ENCODE peak calls at places on chromosome 22, in five cellular contexts. R, G, L, Q and C are unnamed samples.

GRCh38 chr22:40603088-40603605 is 33.4 kb downstream of the MRTFA start:
- DNase-seq in R (no peak), G (no peak), L (peak; percentile 20), Q (no peak), C (no peak)

GRCh38 chr22:48663297-48663696 is 1164.4 kb downstream of the BRD1 start:
- DNase-seq in R (peak; percentile 55), G (no peak), L (no peak), Q (no peak), C (peak; percentile 40)

GRCh38 chr22:22939537-22940368 is 52.1 kb downstream of the IGLL5 start:
- DNase-seq in R (no peak), G (no peak), L (no peak), Q (no peak), C (no peak)

GRCh38 chr22:17319541-17319940 is 49.7 kb upstream of the CECR2 start:
- DNase-seq in R (no peak), G (no peak), L (no peak), Q (no peak), C (no peak)

GRCh38 chr22:38177926-38178604 is 3.6 kb downstream of the PLA2G6 start:
- DNase-seq in R (peak; percentile 84), G (peak; percentile 52), L (peak; percentile 70), Q (peak; percentile 73), C (peak; percentile 82)

GRCh38 chr22:38431266-38432010 is 23.6 kb downstream of the KCNJ4 start:
- DNase-seq in R (no peak), G (no peak), L (no peak), Q (no peak), C (no peak)

GRCh38 chr22:39845522-39845921 is 48.0 kb downstream of the ENTHD1 start:
- DNase-seq in R (no peak), G (no peak), L (no peak), Q (no peak), C (no peak)

GRCh38 chr22:34414467-34415440 is 494.5 kb upstream of the LARGE1 start:
- DNase-seq in R (peak; percentile 67), G (no peak), L (no peak), Q (no peak), C (peak; percentile 79)

GRCh38 chr22:26835929-26836528 is 178.6 kb downstream of the MIAT start:
- DNase-seq in R (peak; percentile 35), G (peak; percentile 25), L (no peak), Q (no peak), C (peak; percentile 51)

GRCh38 chr22:46329616-46330015 is 5.9 kb upstream of the TRMU start:
- DNase-seq in R (no peak), G (no peak), L (no peak), Q (no peak), C (no peak)

GRCh38 chr22:46007003-46007847 is 30.3 kb upstream of the WNT7B start:
- DNase-seq in R (peak; percentile 83), G (peak; percentile 75), L (no peak), Q (peak; percentile 83), C (peak; percentile 53)

GRCh38 chr22:18071968-18072310 is 5.9 kb upstream of the PEX26 start:
- DNase-seq in R (no peak), G (no peak), L (no peak), Q (no peak), C (no peak)

GRCh38 chr22:20138868-20139267 is 7.3 kb downstream of the ZDHHC8 start:
- DNase-seq in R (no peak), G (no peak), L (no peak), Q (no peak), C (no peak)

GRCh38 chr22:44685384-44686056 is 16.5 kb upstream of the PRR5 start:
- DNase-seq in R (peak; percentile 39), G (no peak), L (no peak), Q (no peak), C (peak; percentile 85)

GRCh38 chr22:46050451-46050845 is 73.5 kb upstream of the WNT7B start:
- DNase-seq in R (no peak), G (peak; percentile 21), L (no peak), Q (no peak), C (no peak)

GRCh38 chr22:20228055-20228938 is 39.8 kb downstream of the RTN4R start:
- DNase-seq in R (no peak), G (no peak), L (no peak), Q (no peak), C (no peak)

GRCh38 chr22:36946436-36947158 is 33.2 kb downstream of the CSF2RB start:
- DNase-seq in R (no peak), G (no peak), L (no peak), Q (no peak), C (no peak)

GRCh38 chr22:49983148-49984042 is 22.8 kb downstream of the PIM3 start:
- DNase-seq in R (no peak), G (peak; percentile 53), L (no peak), Q (no peak), C (no peak)

GRCh38 chr22:46072030-46072881 is 78.1 kb upstream of the PPARA start:
- DNase-seq in R (peak; percentile 51), G (no peak), L (no peak), Q (no peak), C (peak; percentile 87)

GRCh38 chr22:26573026-26573662 is 16.8 kb downstream of the TPST2 start:
- DNase-seq in R (no peak), G (no peak), L (no peak), Q (peak; percentile 79), C (peak; percentile 63)

GRCh38 chr22:25774575-25775026 is 32.6 kb downstream of the MYO18B start:
- DNase-seq in R (no peak), G (no peak), L (no peak), Q (no peak), C (no peak)

GRCh38 chr22:30992565-30992964 is 23.5 kb downstream of the TUG1 start:
- DNase-seq in R (no peak), G (no peak), L (no peak), Q (no peak), C (no peak)

GRCh38 chr22:27975381-27976013 is 56.4 kb upstream of the PITPNB start:
- DNase-seq in R (no peak), G (no peak), L (no peak), Q (no peak), C (no peak)

GRCh38 chr22:27913162-27913741 is 5.8 kb downstream of the PITPNB start:
- DNase-seq in R (no peak), G (no peak), L (no peak), Q (no peak), C (peak; percentile 49)

GRCh38 chr22:32905400-32905799 is 103.9 kb downstream of the TIMP3 start:
- DNase-seq in R (no peak), G (no peak), L (no peak), Q (no peak), C (no peak)

GRCh38 chr22:47035443-47035881 is 273.0 kb downstream of the TBC1D22A start:
- DNase-seq in R (no peak), G (no peak), L (no peak), Q (no peak), C (no peak)

GRCh38 chr22:21861856-21862255 is 5.6 kb downstream of the MAPK1 start:
- DNase-seq in R (no peak), G (no peak), L (no peak), Q (no peak), C (no peak)

GRCh38 chr22:50184004-50184461 is 1.7 kb upstream of the TRABD start:
- DNase-seq in R (peak; percentile 64), G (peak; percentile 79), L (no peak), Q (peak; percentile 84), C (no peak)

GRCh38 chr22:47474895-47475294 is 712.4 kb downstream of the TBC1D22A start:
- DNase-seq in R (no peak), G (no peak), L (no peak), Q (no peak), C (no peak)

GRCh38 chr22:21624120-21624879 is 5.5 kb downstream of the YDJC start:
- DNase-seq in R (peak; percentile 42), G (no peak), L (no peak), Q (no peak), C (no peak)

GRCh38 chr22:27573280-27573711 is 228.3 kb downstream of the MN1 start:
- DNase-seq in R (no peak), G (no peak), L (no peak), Q (no peak), C (no peak)

GRCh38 chr22:35559354-35560005 is 18.8 kb downstream of the RASD2 start:
- DNase-seq in R (no peak), G (no peak), L (no peak), Q (no peak), C (no peak)

GRCh38 chr22:32318361-32318760 is 39.3 kb upstream of the RFPL3 start:
- DNase-seq in R (no peak), G (no peak), L (no peak), Q (no peak), C (no peak)

GRCh38 chr22:32880906-32881596 is 79.5 kb downstream of the TIMP3 start:
- DNase-seq in R (no peak), G (peak; percentile 91), L (no peak), Q (peak; percentile 82), C (peak; percentile 6)

GRCh38 chr22:36289406-36289870 is 36.5 kb downstream of the APOL1 start:
- DNase-seq in R (no peak), G (no peak), L (no peak), Q (no peak), C (no peak)

GRCh38 chr22:35752833-35753189 is 35.1 kb downstream of the APOL5 start:
- DNase-seq in R (no peak), G (no peak), L (no peak), Q (no peak), C (no peak)

GRCh38 chr22:31952459-31952858 is 8.1 kb downstream of the YWHAH start:
- DNase-seq in R (no peak), G (no peak), L (peak; percentile 63), Q (no peak), C (no peak)

GRCh38 chr22:26276530-26277200 is 107.4 kb downstream of the SEZ6L start:
- DNase-seq in R (no peak), G (no peak), L (no peak), Q (no peak), C (no peak)

GRCh38 chr22:22406445-22406844 is 102.1 kb downstream of the ZNF280B start:
- DNase-seq in R (no peak), G (no peak), L (no peak), Q (no peak), C (no peak)